ENCODE peak calls at places on chromosomes 7 and 10, in four cellular contexts. U is adrenal gland, S is ovary, V is uterus. M is an unnamed sample.

GRCh38 chr7:23431596-23432284 is 38.6 kb downstream of the IGF2BP3 start:
- DNase-seq in U (no peak), S (no peak), V (no peak), M (no peak)

GRCh38 chr10:92657024-92657423 is 32.7 kb upstream of the HHEX start:
- DNase-seq in U (no peak), S (no peak), V (no peak), M (no peak)

GRCh38 chr7:142832452-142832851 is 22.4 kb upstream of the EPHB6 start:
- DNase-seq in U (no peak), S (no peak), V (no peak), M (no peak)

GRCh38 chr7:16702433-16702832 is 51.1 kb upstream of the TSPAN13 start:
- DNase-seq in U (no peak), S (no peak), V (no peak), M (no peak)

GRCh38 chr10:85995791-85996190 is 370.8 kb downstream of the GRID1 start:
- DNase-seq in U (peak; percentile 21), S (no peak), V (no peak), M (no peak)

GRCh38 chr7:36925207-36925606 is 200.9 kb upstream of the AOAH start:
- DNase-seq in U (no peak), S (no peak), V (no peak), M (no peak)

GRCh38 chr7:49769285-49769857 is 4.1 kb upstream of the VWC2 start:
- DNase-seq in U (no peak), S (no peak), V (no peak), M (no peak)

GRCh38 chr7:122136639-122137253 is 7.3 kb downstream of the AASS start:
- DNase-seq in U (no peak), S (no peak), V (no peak), M (no peak)

GRCh38 chr7:17109017-17109416 is 189.4 kb upstream of the AHR start:
- DNase-seq in U (no peak), S (no peak), V (no peak), M (no peak)

GRCh38 chr10:122427280-122427679 is 27.2 kb upstream of the ARMS2 start:
- DNase-seq in U (no peak), S (no peak), V (no peak), M (no peak)

GRCh38 chr7:96045919-96046318 is 273.6 kb downstream of the DYNC1I1 start:
- DNase-seq in U (no peak), S (no peak), V (no peak), M (no peak)
- H3K4me3 ChIP-seq in U (no peak overlapping the region), S (no peak overlapping the region), V (no peak overlapping the region), M (no peak overlapping the region)

GRCh38 chr7:29562307-29562706 is 1.3 kb upstream of the PRR15 start:
- DNase-seq in U (no peak), S (no peak), V (no peak), M (no peak)
- H3K4me3 ChIP-seq in U (no peak overlapping the region), S (no peak overlapping the region), V (no peak overlapping the region), M (no peak overlapping the region)

GRCh38 chr7:1670894-1671875 is 1.1 kb downstream of the ELFN1 start:
- DNase-seq in U (peak; percentile 3), S (no peak), V (no peak), M (peak; percentile 49)
- H3K4me3 ChIP-seq in U (no peak overlapping the region), S (no peak overlapping the region), V (no peak overlapping the region), M (no peak overlapping the region)

GRCh38 chr7:130957140-130957513 is 223.1 kb upstream of the KLF14 start:
- DNase-seq in U (no peak), S (no peak), V (no peak), M (no peak)
- H3K4me3 ChIP-seq in U (no peak overlapping the region), S (no peak overlapping the region), V (no peak overlapping the region), M (no peak overlapping the region)

GRCh38 chr7:132608523-132608922 is 32.3 kb upstream of the PLXNA4 start:
- DNase-seq in U (no peak), S (no peak), V (no peak), M (no peak)
- H3K4me3 ChIP-seq in U (no peak overlapping the region), S (no peak overlapping the region), V (no peak overlapping the region), M (no peak overlapping the region)

DNA sequence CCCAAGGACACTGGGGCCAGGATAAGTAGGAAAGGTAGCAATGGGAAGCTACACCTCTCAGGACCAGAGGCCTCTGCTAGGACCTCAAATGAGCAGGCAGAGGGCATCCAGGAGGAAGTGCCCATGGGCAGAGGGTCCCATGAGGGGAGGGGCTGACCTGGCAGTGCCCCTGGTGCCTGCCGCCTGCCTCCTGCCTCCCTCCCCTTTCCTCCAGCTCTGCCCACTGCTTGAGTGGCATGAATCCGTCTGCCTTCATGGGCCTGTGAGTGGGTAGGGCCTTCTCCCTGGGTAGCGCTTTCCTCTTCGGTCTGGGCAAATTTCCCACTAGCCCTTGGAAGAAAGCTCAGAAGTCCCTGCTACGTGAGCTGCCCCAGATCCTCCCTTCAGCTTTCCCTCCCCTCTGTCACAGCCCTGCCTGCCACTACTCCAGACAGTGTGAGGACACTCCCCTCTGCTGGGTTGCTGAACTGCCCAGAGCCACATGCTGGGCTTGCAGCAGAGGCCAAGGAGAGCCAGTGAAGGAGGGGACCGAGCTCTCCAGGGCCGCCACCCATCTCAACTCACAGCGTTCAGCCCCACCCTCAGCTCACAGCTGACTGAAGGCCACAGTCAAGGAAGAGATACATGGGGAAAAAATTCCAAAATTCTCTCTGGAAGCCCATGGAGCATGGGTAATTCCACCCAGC is 141.4 kb downstream of the ARHGAP22 start:
- DNase-seq in U (no peak), S (peak; percentile 42), V (no peak), M (peak; percentile 49)
- H3K4me3 ChIP-seq in U (no peak overlapping the region), S (no peak overlapping the region), V (no peak overlapping the region), M (no peak overlapping the region)

GRCh38 chr7:110522061-110522750 is 568.7 kb upstream of the LRRN3 start:
- DNase-seq in U (no peak), S (no peak), V (no peak), M (no peak)
- H3K4me3 ChIP-seq in U (no peak overlapping the region), S (no peak overlapping the region), V (no peak overlapping the region), M (no peak overlapping the region)

GRCh38 chr7:106659369-106659962 is 1.5 kb downstream of the CCDC71L start:
- DNase-seq in U (no peak), S (no peak), V (no peak), M (no peak)

GRCh38 chr7:106657085-106657991 is 3.6 kb downstream of the CCDC71L start:
- DNase-seq in U (no peak), S (no peak), V (no peak), M (no peak)

GRCh38 chr7:106660862-106661720 is at the start of gene CCDC71L:
- DNase-seq in U (peak; percentile 97), S (peak; percentile 97), V (peak; percentile 96), M (peak; percentile 97)

GRCh38 chr7:106659963-106660861 is 746 bp downstream of the CCDC71L start:
- DNase-seq in U (peak; percentile 76), S (peak; percentile 84), V (peak; percentile 76), M (peak; percentile 86)

DNA sequence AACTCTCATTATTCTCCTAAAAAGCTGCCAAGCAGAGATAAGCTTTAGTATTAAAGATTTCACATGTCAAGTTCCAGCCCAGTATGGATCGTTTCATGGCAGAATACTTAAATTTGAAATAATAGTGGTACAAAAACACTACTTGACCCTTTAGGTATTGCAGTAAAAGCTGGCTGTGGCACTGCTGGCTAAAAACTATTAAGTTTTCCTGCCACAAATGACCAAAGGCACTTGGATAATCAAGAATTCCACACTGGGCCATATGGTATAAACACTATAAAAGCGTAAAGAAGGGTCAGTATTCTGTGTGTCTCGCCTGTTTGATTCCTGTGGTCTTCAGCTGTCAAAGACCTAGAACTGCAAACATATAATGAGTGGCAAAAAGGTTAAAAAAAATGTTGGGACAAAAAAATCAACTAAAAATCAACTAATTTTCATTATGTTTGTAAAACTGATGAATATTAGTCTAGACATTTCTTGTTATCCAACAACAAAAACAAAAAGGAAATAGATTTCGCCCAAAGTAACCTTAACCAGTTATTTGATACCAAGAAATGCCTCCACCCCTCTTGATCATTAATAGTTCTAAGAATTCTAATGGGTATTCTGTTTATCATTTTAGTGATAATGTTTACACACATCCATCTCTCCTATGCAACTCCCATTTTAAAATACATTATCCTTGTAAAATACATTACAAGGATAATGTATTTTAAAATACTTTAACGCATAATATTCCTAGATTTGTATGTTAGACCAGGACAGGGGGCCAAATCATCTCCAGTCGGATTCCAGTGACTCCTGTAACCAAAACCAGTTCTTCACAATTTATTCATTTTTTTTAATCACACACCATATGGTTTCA is 2.2 kb downstream of the CCDC71L start:
- DNase-seq in U (no peak), S (no peak), V (no peak), M (no peak)
- H3K4me3 ChIP-seq in U (peak overlapping the region; percentile 92), S (peak overlapping the region; percentile 82), V (peak overlapping the region; percentile 83), M (peak overlapping the region; percentile 89)

GRCh38 chr10:75450062-75450429 is 18.6 kb downstream of the LRMDA start:
- DNase-seq in U (no peak), S (no peak), V (no peak), M (no peak)
- H3K4me3 ChIP-seq in U (no peak overlapping the region), S (no peak overlapping the region), V (no peak overlapping the region), M (no peak overlapping the region)

M was measured in heart left ventricle.